ENCODE peak calls at places on chromosomes 12 and 14, in seven cellular contexts. Z, O, D, R, B, X and C are unnamed samples.

GRCh38 chr12:104372048-104372720 is 68.6 kb downstream of the EID3 start:
- DNase-seq in Z (no peak), O (no peak), D (peak; percentile 2), R (no peak), B (no peak), X (peak; percentile 19), C (no peak)

GRCh38 chr12:131618303-131618658 is 92.6 kb upstream of the SFSWAP start:
- DNase-seq in Z (no peak), O (no peak), D (no peak), R (no peak), B (no peak), X (no peak), C (no peak)

GRCh38 chr12:124609041-124609984 is 41.9 kb upstream of the NCOR2 start:
- DNase-seq in Z (peak; percentile 94), O (peak; percentile 81), D (peak; percentile 78), R (peak; percentile 83), B (peak; percentile 46), X (peak; percentile 90), C (peak; percentile 69)

GRCh38 chr14:32078030-32078793 is 1.1 kb downstream of the ARHGAP5 start:
- DNase-seq in Z (peak; percentile 49), O (peak; percentile 61), D (peak; percentile 1), R (no peak), B (no peak), X (peak; percentile 22), C (no peak)

GRCh38 chr14:100282766-100283419 is 23.4 kb downstream of the SLC25A29 start:
- DNase-seq in Z (no peak), O (no peak), D (no peak), R (no peak), B (no peak), X (no peak), C (no peak)

GRCh38 chr14:68364823-68365222 is 428.0 kb downstream of the ZFP36L1 start:
- DNase-seq in Z (no peak), O (peak; percentile 25), D (no peak), R (no peak), B (no peak), X (no peak), C (no peak)

GRCh38 chr14:104891664-104892500 is 26.8 kb downstream of the CEP170B start:
- DNase-seq in Z (no peak), O (no peak), D (no peak), R (peak; percentile 2), B (no peak), X (no peak), C (no peak)

GRCh38 chr12:122336015-122336946 is 70.0 kb upstream of the VPS33A start:
- DNase-seq in Z (peak; percentile 33), O (peak; percentile 62), D (peak; percentile 10), R (peak; percentile 23), B (peak; percentile 14), X (peak; percentile 17), C (peak; percentile 33)

GRCh38 chr12:80553316-80553715 is 109.3 kb downstream of the PTPRQ start:
- DNase-seq in Z (no peak), O (peak; percentile 91), D (no peak), R (no peak), B (no peak), X (no peak), C (no peak)

GRCh38 chr12:128823216-128823915 is 392 bp downstream of the SLC15A4 start:
- DNase-seq in Z (peak; percentile 80), O (no peak), D (peak; percentile 26), R (no peak), B (no peak), X (no peak), C (no peak)

GRCh38 chr12:57810450-57810849 is 8.1 kb downstream of the AVIL start:
- DNase-seq in Z (no peak), O (peak; percentile 73), D (no peak), R (no peak), B (no peak), X (no peak), C (no peak)

GRCh38 chr14:102901633-102902032 is 20.8 kb upstream of the AMN start:
- DNase-seq in Z (no peak), O (no peak), D (no peak), R (no peak), B (no peak), X (no peak), C (no peak)

GRCh38 chr12:91801048-91801447 is 344.6 kb downstream of the BTG1 start:
- DNase-seq in Z (no peak), O (no peak), D (no peak), R (no peak), B (no peak), X (no peak), C (no peak)

GRCh38 chr12:120846721-120847120 is 57.4 kb downstream of the SPPL3 start:
- DNase-seq in Z (no peak), O (peak; percentile 17), D (no peak), R (no peak), B (no peak), X (no peak), C (no peak)

GRCh38 chr12:14403711-14404164 is 38.3 kb downstream of the ATF7IP start:
- DNase-seq in Z (peak; percentile 93), O (peak; percentile 95), D (no peak), R (no peak), B (no peak), X (no peak), C (peak; percentile 20)

GRCh38 chr12:122934722-122935121 is 31.5 kb downstream of the ABCB9 start:
- DNase-seq in Z (no peak), O (no peak), D (no peak), R (no peak), B (no peak), X (no peak), C (no peak)

GRCh38 chr14:92783813-92784431 is 10.2 kb upstream of the GOLGA5 start:
- DNase-seq in Z (peak; percentile 42), O (peak; percentile 86), D (no peak), R (no peak), B (peak; percentile 9), X (no peak), C (no peak)

GRCh38 chr14:93005135-93005813 is 82.3 kb downstream of the CHGA start:
- DNase-seq in Z (no peak), O (no peak), D (no peak), R (no peak), B (no peak), X (no peak), C (no peak)

GRCh38 chr12:96227365-96228106 is 33.4 kb downstream of the ELK3 start:
- DNase-seq in Z (no peak), O (no peak), D (no peak), R (no peak), B (no peak), X (no peak), C (no peak)

GRCh38 chr12:74227846-74228545 is 309.6 kb upstream of the ATXN7L3B start:
- DNase-seq in Z (no peak), O (no peak), D (no peak), R (no peak), B (no peak), X (no peak), C (no peak)

GRCh38 chr14:97380539-97380941 is 583.4 kb downstream of the VRK1 start:
- DNase-seq in Z (no peak), O (no peak), D (no peak), R (no peak), B (peak; percentile 56), X (no peak), C (no peak)

GRCh38 chr14:102889615-102890014 is 32.8 kb upstream of the AMN start:
- DNase-seq in Z (no peak), O (no peak), D (no peak), R (no peak), B (no peak), X (no peak), C (no peak)

GRCh38 chr12:89016970-89017778 is 335.1 kb downstream of the DUSP6 start:
- DNase-seq in Z (peak; percentile 80), O (peak; percentile 85), D (no peak), R (no peak), B (peak; percentile 49), X (no peak), C (peak; percentile 40)

GRCh38 chr12:54588110-54588831 is at the start of gene PPP1R1A:
- DNase-seq in Z (no peak), O (no peak), D (no peak), R (no peak), B (no peak), X (no peak), C (no peak)

GRCh38 chr14:103543721-103544626 is 15.0 kb downstream of the TRMT61A start:
- DNase-seq in Z (no peak), O (no peak), D (no peak), R (no peak), B (no peak), X (no peak), C (no peak)

GRCh38 chr12:56084958-56085543 is 5.1 kb downstream of the ERBB3 start:
- DNase-seq in Z (peak; percentile 18), O (peak; percentile 15), D (no peak), R (no peak), B (no peak), X (no peak), C (no peak)

GRCh38 chr14:104431351-104431928 is 148.1 kb upstream of the C14orf180 start:
- DNase-seq in Z (no peak), O (no peak), D (no peak), R (no peak), B (no peak), X (no peak), C (no peak)

GRCh38 chr14:95340201-95340697 is 20.5 kb upstream of the CLMN start:
- DNase-seq in Z (no peak), O (no peak), D (no peak), R (no peak), B (no peak), X (no peak), C (no peak)

GRCh38 chr14:85991156-85991555 is 461.2 kb downstream of the FLRT2 start:
- DNase-seq in Z (no peak), O (peak; percentile 32), D (no peak), R (no peak), B (no peak), X (no peak), C (no peak)

GRCh38 chr12:95661360-95661759 is 110.1 kb upstream of the USP44 start:
- DNase-seq in Z (no peak), O (no peak), D (no peak), R (no peak), B (no peak), X (no peak), C (no peak)

GRCh38 chr12:1829306-1829900 is 9.0 kb downstream of the LRTM2 start:
- DNase-seq in Z (no peak), O (no peak), D (no peak), R (no peak), B (no peak), X (no peak), C (no peak)

GRCh38 chr12:123492290-123492689 is 34.4 kb downstream of the SNRNP35 start:
- DNase-seq in Z (no peak), O (no peak), D (no peak), R (no peak), B (no peak), X (no peak), C (no peak)

GRCh38 chr12:48143898-48144297 is 13.4 kb downstream of the ASB8 start:
- DNase-seq in Z (no peak), O (no peak), D (no peak), R (no peak), B (no peak), X (no peak), C (no peak)

GRCh38 chr12:114933428-114934160 is 249.6 kb upstream of the TBX3 start:
- DNase-seq in Z (no peak), O (peak; percentile 85), D (no peak), R (no peak), B (no peak), X (no peak), C (no peak)

GRCh38 chr12:99767809-99768208 is 120.3 kb downstream of the GARIN6 start:
- DNase-seq in Z (peak; percentile 1), O (peak; percentile 40), D (no peak), R (no peak), B (no peak), X (no peak), C (no peak)

GRCh38 chr12:47164730-47165439 is 85.1 kb upstream of the AMIGO2 start:
- DNase-seq in Z (no peak), O (peak; percentile 43), D (no peak), R (no peak), B (no peak), X (no peak), C (no peak)

GRCh38 chr12:118187746-118188390 is 51.9 kb downstream of the PEBP1 start:
- DNase-seq in Z (no peak), O (no peak), D (no peak), R (no peak), B (no peak), X (no peak), C (no peak)

GRCh38 chr14:60805881-60806569 is 71.5 kb downstream of the MNAT1 start:
- DNase-seq in Z (no peak), O (peak; percentile 57), D (no peak), R (no peak), B (no peak), X (no peak), C (no peak)